ENCODE peak calls at places on chromosomes 1 and 21, in four cellular contexts. R is ovary, O is OCI-LY7, V is GM10248. D is an unnamed sample.

GRCh38 chr1:246733706-246734105 is 9.5 kb downstream of the SCCPDH start:
- DNase-seq in R (no peak), O (no peak), V (no peak), D (no peak)

GRCh38 chr1:58941471-58942289 is 157.8 kb upstream of the JUN start:
- DNase-seq in R (no peak), O (peak; percentile 5), V (no peak), D (no peak)

GRCh38 chr1:79887059-79887458 is 880.5 kb upstream of the ADGRL4 start:
- DNase-seq in R (no peak), O (no peak), V (no peak), D (no peak)

GRCh38 chr1:240244968-240245628 is 153.4 kb downstream of the FMN2 start:
- DNase-seq in R (no peak), O (no peak), V (no peak), D (no peak)

GRCh38 chr1:160612613-160613218 is 33.4 kb upstream of the CD84 start:
- DNase-seq in R (no peak), O (no peak), V (no peak), D (no peak)

GRCh38 chr1:155466996-155467395 is 95.6 kb downstream of the ASH1L start:
- DNase-seq in R (no peak), O (no peak), V (no peak), D (no peak)

GRCh38 chr1:156379420-156380165 is 10.6 kb downstream of the RHBG start:
- DNase-seq in R (no peak), O (no peak), V (no peak), D (no peak)

GRCh38 chr1:183742367-183742766 is 62.6 kb upstream of the RGL1 start:
- DNase-seq in R (no peak), O (no peak), V (no peak), D (no peak)

GRCh38 chr21:26185446-26185845 is 14.9 kb upstream of the APP start:
- DNase-seq in R (no peak), O (no peak), V (no peak), D (no peak)

GRCh38 chr1:118868387-118868786 is 119.8 kb downstream of the TBX15 start:
- DNase-seq in R (no peak), O (no peak), V (no peak), D (no peak)

GRCh38 chr1:109821221-109821669 is 57.5 kb upstream of the EPS8L3 start:
- DNase-seq in R (peak; percentile 31), O (no peak), V (peak; percentile 12), D (peak; percentile 16)

GRCh38 chr1:4344065-4344753 is 310.2 kb upstream of the AJAP1 start:
- DNase-seq in R (no peak), O (peak; percentile 85), V (no peak), D (no peak)

GRCh38 chr1:163864207-163864606 is 542.5 kb downstream of the NUF2 start:
- DNase-seq in R (no peak), O (no peak), V (no peak), D (no peak)

GRCh38 chr1:111030590-111030989 is 66.9 kb upstream of the LRIF1 start:
- DNase-seq in R (no peak), O (peak; percentile 83), V (peak; percentile 50), D (peak; percentile 51)

GRCh38 chr21:42554251-42554937 is 40.7 kb downstream of the SLC37A1 start:
- DNase-seq in R (no peak), O (no peak), V (no peak), D (no peak)

GRCh38 chr1:95197616-95198252 is 36.3 kb upstream of the RWDD3 start:
- DNase-seq in R (no peak), O (no peak), V (no peak), D (no peak)

GRCh38 chr21:44436958-44437357 is 18.4 kb upstream of the LRRC3 start:
- DNase-seq in R (peak; percentile 0), O (no peak), V (no peak), D (no peak)

GRCh38 chr21:21851657-21852056 is 853.4 kb downstream of the NCAM2 start:
- DNase-seq in R (no peak), O (no peak), V (no peak), D (no peak)

GRCh38 chr1:113542221-113542701 is 151.9 kb downstream of the MAGI3 start:
- DNase-seq in R (no peak), O (no peak), V (no peak), D (no peak)

GRCh38 chr1:234114648-234115307 is 210.3 kb downstream of the SLC35F3 start:
- DNase-seq in R (peak; percentile 24), O (peak; percentile 55), V (peak; percentile 52), D (peak; percentile 58)

GRCh38 chr1:20610950-20611349 is 22.1 kb downstream of the CDA start:
- DNase-seq in R (no peak), O (no peak), V (no peak), D (no peak)

GRCh38 chr21:46206163-46207005 is 22.1 kb upstream of the SPATC1L start:
- DNase-seq in R (no peak), O (no peak), V (no peak), D (no peak)

GRCh38 chr1:218344814-218345672 is at the start of gene TGFB2:
- DNase-seq in R (peak; percentile 76), O (no peak), V (peak; percentile 26), D (no peak)

GRCh38 chr1:235075955-235076308 is 52.7 kb downstream of the TOMM20 start:
- DNase-seq in R (no peak), O (no peak), V (no peak), D (no peak)

GRCh38 chr1:65679773-65680172 is 112.9 kb upstream of the PDE4B start:
- DNase-seq in R (no peak), O (no peak), V (no peak), D (no peak)

GRCh38 chr1:1144843-1145546 is 28.7 kb upstream of the TTLL10 start:
- DNase-seq in R (no peak), O (no peak), V (no peak), D (no peak)

GRCh38 chr1:7248828-7249227 is 463.6 kb downstream of the CAMTA1 start:
- DNase-seq in R (no peak), O (no peak), V (no peak), D (no peak)

GRCh38 chr21:21034046-21034445 is 35.8 kb downstream of the NCAM2 start:
- DNase-seq in R (no peak), O (no peak), V (no peak), D (no peak)

GRCh38 chr1:20848162-20848561 is 61.1 kb upstream of the HP1BP3 start:
- DNase-seq in R (no peak), O (no peak), V (no peak), D (no peak)

GRCh38 chr1:15304708-15305326 is 57.8 kb downstream of the FHAD1 start:
- DNase-seq in R (peak; percentile 65), O (peak; percentile 70), V (peak; percentile 66), D (peak; percentile 71)

GRCh38 chr1:15952317-15953258 is 23.3 kb downstream of the ZBTB17 start:
- DNase-seq in R (peak; percentile 46), O (no peak), V (peak; percentile 11), D (no peak)

GRCh38 chr1:78132174-78132972 is 86.6 kb downstream of the GIPC2 start:
- DNase-seq in R (no peak), O (no peak), V (no peak), D (no peak)

GRCh38 chr1:230382060-230382491 is 44.1 kb downstream of the PGBD5 start:
- DNase-seq in R (no peak), O (no peak), V (no peak), D (no peak)

GRCh38 chr1:234686035-234686434 is 76.1 kb upstream of the IRF2BP2 start:
- DNase-seq in R (no peak), O (no peak), V (no peak), D (no peak)

GRCh38 chr1:28507247-28507645 is 1.4 kb downstream of the RCC1 start:
- DNase-seq in R (no peak), O (peak; percentile 41), V (no peak), D (no peak)

GRCh38 chr21:16454371-16454770 is 724.6 kb downstream of the USP25 start:
- DNase-seq in R (no peak), O (no peak), V (no peak), D (no peak)
- TF ChIP-seq CTCF in R (peak; percentile 23), O (no peak), V (no peak), D (no peak)

GRCh38 chr1:196607940-196608339 is 300 bp downstream of the KCNT2 start:
- DNase-seq in R (no peak), O (no peak), V (no peak), D (no peak)

GRCh38 chr1:196611873-196612272 is 3.6 kb upstream of the KCNT2 start:
- DNase-seq in R (no peak), O (no peak), V (no peak), D (no peak)

GRCh38 chr1:196608401-196609113 is at the start of gene KCNT2:
- DNase-seq in R (peak; percentile 88), O (no peak), V (peak; percentile 4), D (no peak)

GRCh38 chr1:196603651-196604050 is 4.6 kb downstream of the KCNT2 start:
- DNase-seq in R (no peak), O (no peak), V (no peak), D (no peak)

DNA sequence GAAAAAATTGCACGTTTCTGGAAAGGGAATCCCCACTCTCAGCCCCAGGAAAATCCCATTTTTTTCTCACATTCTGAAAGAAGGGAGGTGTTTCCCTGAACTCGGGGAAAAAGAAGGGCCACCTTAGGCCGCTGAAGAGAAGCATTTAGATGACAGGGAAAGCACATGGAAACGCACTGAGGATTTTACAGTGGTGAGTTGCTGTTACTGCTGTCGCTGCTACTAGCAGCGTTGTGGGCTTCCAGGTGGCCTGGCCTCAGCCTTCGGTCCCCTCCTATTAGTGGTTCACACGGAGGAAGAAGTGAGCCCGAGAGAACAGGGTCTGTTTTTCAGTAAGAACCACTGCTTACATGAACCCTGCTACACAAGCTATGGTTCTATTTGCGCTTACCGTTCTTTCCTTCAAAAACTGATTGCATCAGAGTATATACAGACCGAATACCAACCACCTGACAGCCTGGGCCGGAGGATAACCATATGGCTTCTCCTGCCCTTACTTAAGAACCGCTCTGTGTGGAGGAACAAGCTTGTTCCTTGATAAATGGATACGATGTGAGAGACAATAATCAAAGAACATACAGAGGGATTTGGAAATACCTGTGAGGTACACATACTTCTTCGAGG is 986 bp upstream of the KCNT2 start:
- DNase-seq in R (no peak), O (no peak), V (peak; percentile 6), D (no peak)
- TF ChIP-seq CTCF in R (peak; percentile 15), O (no peak), V (no peak), D (no peak)

GRCh38 chr1:18110598-18110939 is 3.0 kb downstream of the IGSF21 start:
- DNase-seq in R (no peak), O (no peak), V (no peak), D (no peak)
- TF ChIP-seq CTCF in R (no peak), O (no peak), V (no peak), D (no peak)

DNA sequence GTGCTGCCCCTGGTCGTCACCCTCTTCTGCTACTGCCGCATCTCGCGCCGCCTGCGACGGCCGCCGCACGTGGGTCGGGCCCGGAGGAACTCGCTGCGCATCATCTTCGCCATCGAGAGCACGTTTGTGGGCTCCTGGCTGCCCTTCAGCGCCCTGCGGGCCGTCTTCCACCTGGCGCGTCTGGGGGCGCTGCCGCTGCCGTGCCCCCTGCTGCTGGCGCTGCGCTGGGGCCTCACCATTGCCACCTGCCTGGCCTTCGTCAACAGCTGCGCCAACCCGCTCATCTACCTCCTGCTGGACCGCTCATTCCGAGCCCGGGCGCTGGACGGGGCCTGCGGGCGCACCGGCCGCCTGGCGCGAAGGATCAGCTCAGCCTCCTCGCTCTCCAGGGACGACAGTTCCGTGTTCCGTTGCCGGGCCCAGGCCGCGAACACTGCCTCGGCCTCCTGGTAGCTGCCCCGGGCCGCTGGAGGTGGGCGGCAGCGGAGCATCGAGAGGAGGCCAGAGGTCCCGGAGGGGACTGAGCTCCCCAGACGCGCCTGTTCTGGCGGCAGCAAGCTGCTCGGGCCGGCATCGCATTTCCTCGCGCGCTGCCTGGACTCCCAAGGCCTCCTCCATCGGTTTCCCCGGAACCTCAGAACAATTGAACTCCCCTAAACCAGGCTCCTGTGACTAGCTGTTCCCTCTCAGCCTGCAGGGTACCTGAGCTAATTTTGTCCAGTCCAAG is 1.1 kb downstream of the GPR25 start:
- DNase-seq in R (no peak), O (no peak), V (peak; percentile 13), D (peak; percentile 32)
- TF ChIP-seq CTCF in R (no peak), O (no peak), V (no peak), D (no peak)

GRCh38 chr1:166785987-166786386 is 53.3 kb upstream of the POGK start:
- DNase-seq in R (no peak), O (no peak), V (no peak), D (no peak)
- TF ChIP-seq CTCF in R (no peak), O (peak; percentile 44), V (no peak), D (no peak)